ENCODE peak calls at places on chromosomes 11 and 22, in ten cellular contexts. One of them, this sample, is unnamed.

GRCh38 chr11:33690290-33691050 is 10.2 kb downstream of the C11orf91 start:
- DNase-seq in NCI-H345: no peak
- DNase-seq in HEK293T: no peak
- DNase-seq in HAP-1: no peak
- DNase-seq in Peyer's patch: no peak
- DNase-seq in neural progenitor cell: no peak
- DNase-seq in HTR-8/SVneo: peak
- DNase-seq in NCI-H510A treated with DMSO at 0.1 percent for 48 hours: no peak
- DNase-seq in OCI-LY7: no peak
- DNase-seq in esophagus muscularis mucosa: no peak
- DNase-seq in this sample: no peak

GRCh38 chr11:15897211-15897960 is 459.0 kb downstream of the SOX6 start:
- DNase-seq in NCI-H345: no peak
- DNase-seq in HEK293T: no peak
- DNase-seq in HAP-1: no peak
- DNase-seq in Peyer's patch: no peak
- DNase-seq in neural progenitor cell: no peak
- DNase-seq in HTR-8/SVneo: peak
- DNase-seq in NCI-H510A treated with DMSO at 0.1 percent for 48 hours: no peak
- DNase-seq in OCI-LY7: no peak
- DNase-seq in esophagus muscularis mucosa: no peak
- DNase-seq in this sample: peak

GRCh38 chr11:12243511-12243910 is 133.1 kb downstream of the MICAL2 start:
- DNase-seq in NCI-H345: peak
- DNase-seq in HEK293T: no peak
- DNase-seq in HAP-1: no peak
- DNase-seq in Peyer's patch: no peak
- DNase-seq in neural progenitor cell: no peak
- DNase-seq in HTR-8/SVneo: no peak
- DNase-seq in NCI-H510A treated with DMSO at 0.1 percent for 48 hours: peak
- DNase-seq in OCI-LY7: no peak
- DNase-seq in esophagus muscularis mucosa: no peak
- DNase-seq in this sample: no peak

GRCh38 chr22:18024276-18024939 is at the start of gene MICAL3:
- DNase-seq in NCI-H345: peak
- DNase-seq in HEK293T: peak
- DNase-seq in HAP-1: peak
- DNase-seq in Peyer's patch: peak
- DNase-seq in neural progenitor cell: peak
- DNase-seq in HTR-8/SVneo: no peak
- DNase-seq in NCI-H510A treated with DMSO at 0.1 percent for 48 hours: peak
- DNase-seq in OCI-LY7: peak
- DNase-seq in esophagus muscularis mucosa: no peak
- DNase-seq in this sample: peak

GRCh38 chr11:62402226-62402625 is 16.6 kb upstream of the SCGB1A1 start:
- DNase-seq in NCI-H345: no peak
- DNase-seq in HEK293T: no peak
- DNase-seq in HAP-1: no peak
- DNase-seq in Peyer's patch: no peak
- DNase-seq in neural progenitor cell: no peak
- DNase-seq in HTR-8/SVneo: no peak
- DNase-seq in NCI-H510A treated with DMSO at 0.1 percent for 48 hours: no peak
- DNase-seq in OCI-LY7: no peak
- DNase-seq in esophagus muscularis mucosa: no peak
- DNase-seq in this sample: no peak

GRCh38 chr11:27100534-27100933 is 59.9 kb downstream of the BBOX1 start:
- DNase-seq in NCI-H345: no peak
- DNase-seq in HEK293T: no peak
- DNase-seq in HAP-1: no peak
- DNase-seq in Peyer's patch: no peak
- DNase-seq in neural progenitor cell: no peak
- DNase-seq in HTR-8/SVneo: no peak
- DNase-seq in NCI-H510A treated with DMSO at 0.1 percent for 48 hours: peak
- DNase-seq in OCI-LY7: no peak
- DNase-seq in esophagus muscularis mucosa: no peak
- DNase-seq in this sample: no peak

GRCh38 chr11:127052420-127052819 is 51.9 kb upstream of the KIRREL3 start:
- DNase-seq in NCI-H345: no peak
- DNase-seq in HEK293T: no peak
- DNase-seq in HAP-1: no peak
- DNase-seq in Peyer's patch: no peak
- DNase-seq in neural progenitor cell: peak
- DNase-seq in HTR-8/SVneo: no peak
- DNase-seq in NCI-H510A treated with DMSO at 0.1 percent for 48 hours: no peak
- DNase-seq in OCI-LY7: no peak
- DNase-seq in esophagus muscularis mucosa: no peak
- DNase-seq in this sample: peak

GRCh38 chr11:108370315-108370714 is 97.0 kb downstream of the C11orf65 start:
- DNase-seq in NCI-H345: no peak
- DNase-seq in HEK293T: no peak
- DNase-seq in HAP-1: no peak
- DNase-seq in Peyer's patch: no peak
- DNase-seq in neural progenitor cell: no peak
- DNase-seq in HTR-8/SVneo: no peak
- DNase-seq in NCI-H510A treated with DMSO at 0.1 percent for 48 hours: no peak
- DNase-seq in OCI-LY7: no peak
- DNase-seq in esophagus muscularis mucosa: no peak
- DNase-seq in this sample: no peak

GRCh38 chr11:112877561-112877960 is 83.7 kb upstream of the NCAM1 start:
- DNase-seq in NCI-H345: no peak
- DNase-seq in HEK293T: no peak
- DNase-seq in HAP-1: no peak
- DNase-seq in Peyer's patch: no peak
- DNase-seq in neural progenitor cell: peak
- DNase-seq in HTR-8/SVneo: no peak
- DNase-seq in NCI-H510A treated with DMSO at 0.1 percent for 48 hours: no peak
- DNase-seq in OCI-LY7: no peak
- DNase-seq in esophagus muscularis mucosa: no peak
- DNase-seq in this sample: peak

GRCh38 chr22:37331811-37332536 is 49.7 kb downstream of the CYTH4 start:
- DNase-seq in NCI-H345: no peak
- DNase-seq in HEK293T: no peak
- DNase-seq in HAP-1: no peak
- DNase-seq in Peyer's patch: no peak
- DNase-seq in neural progenitor cell: no peak
- DNase-seq in HTR-8/SVneo: no peak
- DNase-seq in NCI-H510A treated with DMSO at 0.1 percent for 48 hours: no peak
- DNase-seq in OCI-LY7: peak
- DNase-seq in esophagus muscularis mucosa: no peak
- DNase-seq in this sample: no peak

GRCh38 chr22:31218565-31219262 is 6.6 kb downstream of the LIMK2 start:
- DNase-seq in NCI-H345: no peak
- DNase-seq in HEK293T: no peak
- DNase-seq in HAP-1: peak
- DNase-seq in Peyer's patch: no peak
- DNase-seq in neural progenitor cell: peak
- DNase-seq in HTR-8/SVneo: no peak
- DNase-seq in NCI-H510A treated with DMSO at 0.1 percent for 48 hours: no peak
- DNase-seq in OCI-LY7: no peak
- DNase-seq in esophagus muscularis mucosa: no peak
- DNase-seq in this sample: no peak

GRCh38 chr11:124511739-124512138 is 31.7 kb downstream of the OR8B12 start:
- DNase-seq in NCI-H345: no peak
- DNase-seq in HEK293T: no peak
- DNase-seq in HAP-1: no peak
- DNase-seq in Peyer's patch: no peak
- DNase-seq in neural progenitor cell: no peak
- DNase-seq in HTR-8/SVneo: no peak
- DNase-seq in NCI-H510A treated with DMSO at 0.1 percent for 48 hours: no peak
- DNase-seq in OCI-LY7: no peak
- DNase-seq in esophagus muscularis mucosa: no peak
- DNase-seq in this sample: no peak

GRCh38 chr11:69326622-69327219 is 32.8 kb downstream of the MYEOV start:
- DNase-seq in NCI-H345: no peak
- DNase-seq in HEK293T: no peak
- DNase-seq in HAP-1: no peak
- DNase-seq in Peyer's patch: no peak
- DNase-seq in neural progenitor cell: no peak
- DNase-seq in HTR-8/SVneo: no peak
- DNase-seq in NCI-H510A treated with DMSO at 0.1 percent for 48 hours: no peak
- DNase-seq in OCI-LY7: no peak
- DNase-seq in esophagus muscularis mucosa: no peak
- DNase-seq in this sample: no peak

GRCh38 chr22:48742556-48743343 is 1084.9 kb downstream of the BRD1 start:
- DNase-seq in NCI-H345: no peak
- DNase-seq in HEK293T: no peak
- DNase-seq in HAP-1: no peak
- DNase-seq in Peyer's patch: peak
- DNase-seq in neural progenitor cell: no peak
- DNase-seq in HTR-8/SVneo: no peak
- DNase-seq in NCI-H510A treated with DMSO at 0.1 percent for 48 hours: no peak
- DNase-seq in OCI-LY7: no peak
- DNase-seq in esophagus muscularis mucosa: no peak
- DNase-seq in this sample: no peak

GRCh38 chr11:12122083-12122482 is 11.7 kb downstream of the MICAL2 start:
- DNase-seq in NCI-H345: peak
- DNase-seq in HEK293T: peak
- DNase-seq in HAP-1: peak
- DNase-seq in Peyer's patch: no peak
- DNase-seq in neural progenitor cell: peak
- DNase-seq in HTR-8/SVneo: no peak
- DNase-seq in NCI-H510A treated with DMSO at 0.1 percent for 48 hours: peak
- DNase-seq in OCI-LY7: no peak
- DNase-seq in esophagus muscularis mucosa: no peak
- DNase-seq in this sample: peak

GRCh38 chr11:10529279-10529678 is 11.7 kb downstream of the RNF141 start:
- DNase-seq in NCI-H345: no peak
- DNase-seq in HEK293T: no peak
- DNase-seq in HAP-1: no peak
- DNase-seq in Peyer's patch: no peak
- DNase-seq in neural progenitor cell: no peak
- DNase-seq in HTR-8/SVneo: no peak
- DNase-seq in NCI-H510A treated with DMSO at 0.1 percent for 48 hours: no peak
- DNase-seq in OCI-LY7: no peak
- DNase-seq in esophagus muscularis mucosa: no peak
- DNase-seq in this sample: no peak

GRCh38 chr22:30609260-30610185 is 2.5 kb downstream of the TCN2 start:
- DNase-seq in NCI-H345: no peak
- DNase-seq in HEK293T: no peak
- DNase-seq in HAP-1: no peak
- DNase-seq in Peyer's patch: peak
- DNase-seq in neural progenitor cell: no peak
- DNase-seq in HTR-8/SVneo: peak
- DNase-seq in NCI-H510A treated with DMSO at 0.1 percent for 48 hours: no peak
- DNase-seq in OCI-LY7: no peak
- DNase-seq in esophagus muscularis mucosa: no peak
- DNase-seq in this sample: no peak

GRCh38 chr22:24247011-24247507 is 2.2 kb upstream of the GGT5 start:
- DNase-seq in NCI-H345: no peak
- DNase-seq in HEK293T: peak
- DNase-seq in HAP-1: no peak
- DNase-seq in Peyer's patch: no peak
- DNase-seq in neural progenitor cell: no peak
- DNase-seq in HTR-8/SVneo: no peak
- DNase-seq in NCI-H510A treated with DMSO at 0.1 percent for 48 hours: no peak
- DNase-seq in OCI-LY7: no peak
- DNase-seq in esophagus muscularis mucosa: no peak
- DNase-seq in this sample: peak

GRCh38 chr11:74691755-74692154 is 39.5 kb downstream of the CHRDL2 start:
- DNase-seq in NCI-H345: no peak
- DNase-seq in HEK293T: no peak
- DNase-seq in HAP-1: no peak
- DNase-seq in Peyer's patch: no peak
- DNase-seq in neural progenitor cell: no peak
- DNase-seq in HTR-8/SVneo: no peak
- DNase-seq in NCI-H510A treated with DMSO at 0.1 percent for 48 hours: no peak
- DNase-seq in OCI-LY7: no peak
- DNase-seq in esophagus muscularis mucosa: no peak
- DNase-seq in this sample: no peak

GRCh38 chr22:47380692-47381091 is 618.2 kb downstream of the TBC1D22A start:
- DNase-seq in NCI-H345: no peak
- DNase-seq in HEK293T: no peak
- DNase-seq in HAP-1: no peak
- DNase-seq in Peyer's patch: no peak
- DNase-seq in neural progenitor cell: no peak
- DNase-seq in HTR-8/SVneo: no peak
- DNase-seq in NCI-H510A treated with DMSO at 0.1 percent for 48 hours: no peak
- DNase-seq in OCI-LY7: no peak
- DNase-seq in esophagus muscularis mucosa: no peak
- DNase-seq in this sample: no peak

GRCh38 chr11:72191961-72192381 is at the start of gene FOLR1:
- DNase-seq in NCI-H345: no peak
- DNase-seq in HEK293T: no peak
- DNase-seq in HAP-1: peak
- DNase-seq in Peyer's patch: no peak
- DNase-seq in neural progenitor cell: peak
- DNase-seq in HTR-8/SVneo: peak
- DNase-seq in NCI-H510A treated with DMSO at 0.1 percent for 48 hours: no peak
- DNase-seq in OCI-LY7: no peak
- DNase-seq in esophagus muscularis mucosa: no peak
- DNase-seq in this sample: peak

GRCh38 chr11:19679952-19680823 is 32.4 kb upstream of the NAV2 start:
- DNase-seq in NCI-H345: no peak
- DNase-seq in HEK293T: peak
- DNase-seq in HAP-1: no peak
- DNase-seq in Peyer's patch: peak
- DNase-seq in neural progenitor cell: peak
- DNase-seq in HTR-8/SVneo: peak
- DNase-seq in NCI-H510A treated with DMSO at 0.1 percent for 48 hours: no peak
- DNase-seq in OCI-LY7: no peak
- DNase-seq in esophagus muscularis mucosa: peak
- DNase-seq in this sample: peak

GRCh38 chr11:35013514-35014191 is 97.2 kb downstream of the PDHX start:
- DNase-seq in NCI-H345: no peak
- DNase-seq in HEK293T: no peak
- DNase-seq in HAP-1: no peak
- DNase-seq in Peyer's patch: no peak
- DNase-seq in neural progenitor cell: peak
- DNase-seq in HTR-8/SVneo: no peak
- DNase-seq in NCI-H510A treated with DMSO at 0.1 percent for 48 hours: no peak
- DNase-seq in OCI-LY7: no peak
- DNase-seq in esophagus muscularis mucosa: no peak
- DNase-seq in this sample: no peak

GRCh38 chr11:77345621-77346020 is 44.1 kb upstream of the GDPD4 start:
- DNase-seq in NCI-H345: no peak
- DNase-seq in HEK293T: no peak
- DNase-seq in HAP-1: no peak
- DNase-seq in Peyer's patch: no peak
- DNase-seq in neural progenitor cell: no peak
- DNase-seq in HTR-8/SVneo: no peak
- DNase-seq in NCI-H510A treated with DMSO at 0.1 percent for 48 hours: no peak
- DNase-seq in OCI-LY7: no peak
- DNase-seq in esophagus muscularis mucosa: no peak
- DNase-seq in this sample: no peak

GRCh38 chr11:11628651-11629050 is 6.8 kb upstream of the GALNT18 start:
- DNase-seq in NCI-H345: no peak
- DNase-seq in HEK293T: no peak
- DNase-seq in HAP-1: no peak
- DNase-seq in Peyer's patch: no peak
- DNase-seq in neural progenitor cell: no peak
- DNase-seq in HTR-8/SVneo: no peak
- DNase-seq in NCI-H510A treated with DMSO at 0.1 percent for 48 hours: no peak
- DNase-seq in OCI-LY7: no peak
- DNase-seq in esophagus muscularis mucosa: no peak
- DNase-seq in this sample: no peak

GRCh38 chr11:46906596-46906995 is 11.8 kb downstream of the LRP4 start:
- DNase-seq in NCI-H345: no peak
- DNase-seq in HEK293T: no peak
- DNase-seq in HAP-1: no peak
- DNase-seq in Peyer's patch: no peak
- DNase-seq in neural progenitor cell: peak
- DNase-seq in HTR-8/SVneo: peak
- DNase-seq in NCI-H510A treated with DMSO at 0.1 percent for 48 hours: no peak
- DNase-seq in OCI-LY7: no peak
- DNase-seq in esophagus muscularis mucosa: no peak
- DNase-seq in this sample: peak

GRCh38 chr11:2768471-2769408 is 68.9 kb upstream of the KCNQ1OT1 start:
- DNase-seq in NCI-H345: no peak
- DNase-seq in HEK293T: no peak
- DNase-seq in HAP-1: peak
- DNase-seq in Peyer's patch: peak
- DNase-seq in neural progenitor cell: no peak
- DNase-seq in HTR-8/SVneo: peak
- DNase-seq in NCI-H510A treated with DMSO at 0.1 percent for 48 hours: no peak
- DNase-seq in OCI-LY7: no peak
- DNase-seq in esophagus muscularis mucosa: peak
- DNase-seq in this sample: no peak

GRCh38 chr11:1936781-1937615 is 10.1 kb upstream of the MRPL23 start:
- DNase-seq in NCI-H345: no peak
- DNase-seq in HEK293T: no peak
- DNase-seq in HAP-1: no peak
- DNase-seq in Peyer's patch: no peak
- DNase-seq in neural progenitor cell: no peak
- DNase-seq in HTR-8/SVneo: no peak
- DNase-seq in NCI-H510A treated with DMSO at 0.1 percent for 48 hours: no peak
- DNase-seq in OCI-LY7: no peak
- DNase-seq in esophagus muscularis mucosa: no peak
- DNase-seq in this sample: peak